ENCODE peak calls at places on chromosomes 16 and 17, in six cellular contexts. S is HFF-Myc, F is psoas muscle, Q is tibial artery, G is AG04450, J is heart right ventricle. V is an unnamed sample.

GRCh38 chr17:12296120-12296727 is 275.5 kb downstream of the MAP2K4 start:
- DNase-seq in S (no peak), F (no peak), Q (no peak), G (peak), J (peak), V (no peak)

GRCh38 chr16:7919782-7920181 is 587.1 kb downstream of the RBFOX1 start:
- DNase-seq in S (no peak), F (no peak), Q (no peak), G (no peak), J (no peak), V (no peak)

GRCh38 chr16:75559564-75560372 is 3.7 kb upstream of the TMEM231 start:
- DNase-seq in S (peak), F (no peak), Q (no peak), G (no peak), J (no peak), V (peak)

GRCh38 chr16:6081320-6081976 is 983.9 kb upstream of the EEF2KMT start:
- DNase-seq in S (no peak), F (no peak), Q (no peak), G (no peak), J (no peak), V (peak)

GRCh38 chr16:47013172-47013571 is 39.7 kb upstream of the DNAJA2 start:
- DNase-seq in S (no peak), F (no peak), Q (no peak), G (no peak), J (no peak), V (no peak)

GRCh38 chr17:16407911-16408588 is 7.3 kb upstream of the TRPV2 start:
- DNase-seq in S (no peak), F (peak), Q (peak), G (no peak), J (peak), V (peak)

GRCh38 chr17:51692917-51693316 is 432.6 kb downstream of the UTP18 start:
- DNase-seq in S (no peak), F (no peak), Q (no peak), G (no peak), J (no peak), V (no peak)

GRCh38 chr17:48162946-48163506 is 55.5 kb downstream of the SNX11 start:
- DNase-seq in S (no peak), F (no peak), Q (no peak), G (no peak), J (no peak), V (no peak)

GRCh38 chr17:30361766-30362279 is 16.9 kb upstream of the CPD start:
- DNase-seq in S (no peak), F (no peak), Q (no peak), G (no peak), J (no peak), V (no peak)

GRCh38 chr16:78094166-78094565 is 5.3 kb upstream of the WWOX start:
- DNase-seq in S (no peak), F (no peak), Q (no peak), G (no peak), J (no peak), V (no peak)

GRCh38 chr17:37744961-37745800 is at the start of gene HNF1B:
- DNase-seq in S (no peak), F (no peak), Q (no peak), G (no peak), J (no peak), V (no peak)

GRCh38 chr17:62125307-62125706 is 60.2 kb upstream of the MED13 start:
- DNase-seq in S (no peak), F (no peak), Q (no peak), G (no peak), J (no peak), V (no peak)

GRCh38 chr17:61208301-61209098 is 191.1 kb upstream of the TBX2 start:
- DNase-seq in S (no peak), F (no peak), Q (no peak), G (peak), J (no peak), V (no peak)

GRCh38 chr17:82351713-82352488 is 7.1 kb upstream of the TEX19 start:
- DNase-seq in S (peak), F (peak), Q (peak), G (peak), J (peak), V (peak)

GRCh38 chr17:81865733-81866439 is 5.3 kb downstream of the ARHGDIA start:
- DNase-seq in S (no peak), F (no peak), Q (no peak), G (no peak), J (no peak), V (peak)

GRCh38 chr17:55286681-55287589 is 22.2 kb downstream of the HLF start:
- DNase-seq in S (no peak), F (no peak), Q (no peak), G (no peak), J (no peak), V (no peak)

GRCh38 chr16:59249049-59249448 is 514.9 kb upstream of the GOT2 start:
- DNase-seq in S (no peak), F (no peak), Q (no peak), G (no peak), J (no peak), V (no peak)

GRCh38 chr17:69733171-69734014 is 318.9 kb downstream of the MAP2K6 start:
- DNase-seq in S (peak), F (peak), Q (peak), G (peak), J (peak), V (no peak)

GRCh38 chr17:81034779-81035388 is at the start of gene BAIAP2:
- DNase-seq in S (peak), F (peak), Q (peak), G (peak), J (peak), V (peak)

GRCh38 chr16:2910441-2910840 is 1.3 kb upstream of the FLYWCH1 start:
- DNase-seq in S (no peak), F (no peak), Q (no peak), G (no peak), J (no peak), V (no peak)

GRCh38 chr16:22023505-22023904 is 15.6 kb downstream of the MOSMO start:
- DNase-seq in S (no peak), F (no peak), Q (no peak), G (no peak), J (no peak), V (no peak)

GRCh38 chr16:71426069-71426879 is 15.6 kb downstream of the TLE7 start:
- DNase-seq in S (peak), F (no peak), Q (no peak), G (peak), J (no peak), V (peak)

GRCh38 chr17:75521951-75522727 is 3.4 kb upstream of the LLGL2 start:
- DNase-seq in S (no peak), F (no peak), Q (no peak), G (no peak), J (no peak), V (no peak)

GRCh38 chr17:52036416-52036815 is 122.1 kb downstream of the CA10 start:
- DNase-seq in S (no peak), F (no peak), Q (no peak), G (no peak), J (no peak), V (no peak)

GRCh38 chr16:88616736-88617135 is 21.6 kb upstream of the IL17C start:
- DNase-seq in S (no peak), F (no peak), Q (no peak), G (no peak), J (no peak), V (no peak)

GRCh38 chr16:83473926-83474660 is 333.7 kb upstream of the HSBP1 start:
- DNase-seq in S (no peak), F (no peak), Q (no peak), G (no peak), J (no peak), V (no peak)

GRCh38 chr16:89443727-89444084 is 46.7 kb downstream of the ANKRD11 start:
- DNase-seq in S (no peak), F (no peak), Q (no peak), G (no peak), J (peak), V (no peak)

GRCh38 chr17:63120406-63120805 is 154.4 kb downstream of the TANC2 start:
- DNase-seq in S (no peak), F (no peak), Q (no peak), G (no peak), J (no peak), V (no peak)

GRCh38 chr16:55672471-55672870 is 16.7 kb downstream of the SLC6A2 start:
- DNase-seq in S (peak), F (peak), Q (no peak), G (no peak), J (peak), V (peak)

GRCh38 chr17:4711671-4712111 is 1.3 kb downstream of the ARRB2 start:
- DNase-seq in S (no peak), F (peak), Q (peak), G (no peak), J (no peak), V (peak)

GRCh38 chr17:42675984-42676423 is 790 bp downstream of the PLEKHH3 start:
- DNase-seq in S (no peak), F (peak), Q (peak), G (no peak), J (peak), V (peak)

GRCh38 chr16:55567382-55567781 is 898 bp downstream of the CAPNS2 start:
- DNase-seq in S (no peak), F (no peak), Q (peak), G (no peak), J (no peak), V (no peak)

GRCh38 chr16:28009586-28010373 is 53.7 kb downstream of the GSG1L start:
- DNase-seq in S (no peak), F (no peak), Q (no peak), G (no peak), J (no peak), V (no peak)

GRCh38 chr17:74280093-74280513 is 6.1 kb downstream of the DNAI2 start:
- DNase-seq in S (no peak), F (no peak), Q (no peak), G (no peak), J (no peak), V (no peak)

GRCh38 chr17:27586203-27586701 is 44.7 kb upstream of the LGALS9 start:
- DNase-seq in S (no peak), F (no peak), Q (no peak), G (peak), J (no peak), V (no peak)

GRCh38 chr17:1149869-1150268 is 29.9 kb downstream of the ABR start:
- DNase-seq in S (no peak), F (no peak), Q (no peak), G (no peak), J (no peak), V (no peak)

GRCh38 chr17:1145311-1145986 is 34.3 kb downstream of the ABR start:
- DNase-seq in S (no peak), F (no peak), Q (no peak), G (no peak), J (no peak), V (no peak)

GRCh38 chr17:1146551-1147265 is 33.1 kb downstream of the ABR start:
- DNase-seq in S (no peak), F (no peak), Q (no peak), G (no peak), J (no peak), V (no peak)

GRCh38 chr17:1150863-1151685 is 28.7 kb downstream of the ABR start:
- DNase-seq in S (no peak), F (no peak), Q (no peak), G (no peak), J (no peak), V (no peak)

GRCh38 chr17:1147664-1148063 is 32.1 kb downstream of the ABR start:
- DNase-seq in S (no peak), F (no peak), Q (no peak), G (no peak), J (no peak), V (peak)
- TF ChIP-seq CTCF in S (peak), F (peak), Q (peak), G (peak), J (no peak), V (no peak)

GRCh38 chr17:76981545-76982295 is 113.5 kb downstream of the MGAT5B start:
- DNase-seq in S (no peak), F (no peak), Q (no peak), G (no peak), J (no peak), V (no peak)
- TF ChIP-seq CTCF in S (no peak), F (no peak), Q (no peak), G (no peak), J (no peak), V (no peak)

DNA sequence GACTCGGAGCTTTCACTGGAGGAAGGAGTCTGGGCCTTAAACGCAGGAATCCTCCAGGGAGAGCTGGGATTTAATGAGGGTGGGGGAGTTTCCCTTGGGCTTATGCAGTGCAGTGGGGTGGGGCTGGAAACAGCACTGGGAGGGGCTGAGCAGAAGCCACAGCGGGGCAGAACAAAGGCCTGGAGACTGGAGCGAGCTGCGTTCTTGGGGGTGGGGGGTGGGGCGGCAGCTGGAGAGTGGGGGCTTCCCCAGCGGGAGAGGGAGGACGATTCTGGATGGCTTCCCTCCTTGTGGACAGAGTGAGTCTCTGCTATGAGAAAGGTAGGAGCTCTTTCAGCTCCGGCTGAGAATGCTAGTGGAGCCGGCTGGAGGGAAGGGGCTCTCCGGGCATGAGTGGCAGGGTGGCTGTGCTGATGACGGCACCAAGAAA is 406.0 kb downstream of the SEC14L1 start:
- DNase-seq in S (no peak), F (no peak), Q (no peak), G (no peak), J (no peak), V (no peak)
- TF ChIP-seq CTCF in S (no peak), F (no peak), Q (no peak), G (no peak), J (no peak), V (no peak)

GRCh38 chr16:12573730-12574383 is 229.8 kb downstream of the CPPED1 start:
- DNase-seq in S (peak), F (no peak), Q (no peak), G (no peak), J (peak), V (peak)
- TF ChIP-seq CTCF in S (peak), F (peak), Q (no peak), G (peak), J (peak), V (no peak)

V was measured in testis.